ENCODE peak calls at places on chromosomes 13 and 19, in seven cellular contexts. T is Peyer's patch, J is stomach, M is Calu3, I is mesothelial cell of epicardium, Z is ascending aorta, Q is lower lobe of right lung. S is an unnamed sample.

GRCh38 chr13:92573467-92574057 is 653.0 kb upstream of the GPC6 start:
- DNase-seq in T (no peak), J (no peak), M (no peak), I (no peak), Z (no peak), Q (no peak), S (peak)

GRCh38 chr19:14830702-14831101 is 4.3 kb downstream of the OR7A5 start:
- DNase-seq in T (no peak), J (no peak), M (no peak), I (no peak), Z (no peak), Q (no peak), S (no peak)

GRCh38 chr19:18951721-18952281 is 10.8 kb upstream of the HOMER3 start:
- DNase-seq in T (no peak), J (no peak), M (no peak), I (no peak), Z (no peak), Q (no peak), S (no peak)

GRCh38 chr13:95784891-95785290 is 108.0 kb downstream of the DNAJC3 start:
- DNase-seq in T (no peak), J (no peak), M (no peak), I (no peak), Z (no peak), Q (no peak), S (no peak)

GRCh38 chr13:62431852-62432251 is 1016.2 kb upstream of the PCDH20 start:
- DNase-seq in T (no peak), J (no peak), M (no peak), I (no peak), Z (no peak), Q (no peak), S (no peak)

GRCh38 chr19:48244289-48244688 is 11.4 kb downstream of the CARD8 start:
- DNase-seq in T (peak), J (no peak), M (no peak), I (no peak), Z (no peak), Q (no peak), S (no peak)

GRCh38 chr13:39959497-39959896 is 304.0 kb downstream of the COG6 start:
- DNase-seq in T (no peak), J (no peak), M (no peak), I (no peak), Z (no peak), Q (no peak), S (no peak)

GRCh38 chr13:53920916-53921315 is 892.3 kb downstream of the OLFM4 start:
- DNase-seq in T (no peak), J (no peak), M (no peak), I (no peak), Z (no peak), Q (peak), S (no peak)

GRCh38 chr19:57473646-57474045 is 3.7 kb downstream of the ZNF772 start:
- DNase-seq in T (no peak), J (no peak), M (no peak), I (no peak), Z (no peak), Q (no peak), S (no peak)

DNA sequence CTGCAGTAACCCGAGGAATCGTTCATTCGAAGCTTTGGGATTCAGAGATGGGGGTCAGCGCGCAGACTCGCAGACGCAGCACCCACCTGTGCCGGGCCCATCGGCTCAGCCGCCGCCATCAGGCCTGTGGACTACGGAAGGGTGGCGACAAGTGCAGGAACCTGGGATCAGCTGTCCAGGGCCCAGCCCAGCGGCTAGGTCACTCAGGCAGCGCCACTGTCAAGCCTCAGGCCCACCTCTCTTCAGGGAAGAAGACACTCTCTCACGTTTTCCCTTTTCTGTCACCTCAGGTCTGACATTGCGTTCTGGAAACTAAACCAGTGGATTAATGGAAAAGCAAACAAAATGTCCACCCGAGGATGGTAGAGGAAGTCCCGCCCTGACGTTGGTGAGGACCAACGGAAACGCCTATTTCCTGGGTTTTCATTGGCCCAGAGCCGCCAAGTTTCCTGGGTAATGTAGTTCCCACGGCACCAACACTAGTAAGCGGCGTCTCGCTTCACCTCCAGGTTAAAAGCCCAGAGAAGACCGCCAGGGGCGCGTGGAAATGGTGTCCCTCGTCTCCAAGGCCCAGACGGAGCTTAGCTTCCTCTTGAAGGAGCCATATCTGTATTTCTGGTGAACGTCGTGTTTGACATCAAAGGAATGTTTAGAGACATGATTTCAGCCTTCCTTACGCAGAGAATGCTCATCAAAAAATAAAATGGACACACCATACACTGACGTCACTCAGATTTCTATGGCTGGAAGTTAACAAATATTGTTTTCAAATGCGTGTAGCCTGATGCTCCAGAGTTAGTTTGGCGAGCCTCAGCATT is at the start of gene ZNF772:
- DNase-seq in T (peak), J (peak), M (peak), I (peak), Z (peak), Q (peak), S (peak)
- TF ChIP-seq CTCF in T (peak), J (peak), M (peak), I (no peak), Z (peak), Q (peak), S (peak)

GRCh38 chr13:28199089-28199488 is 60.7 kb downstream of the PAN3 start:
- DNase-seq in T (no peak), J (no peak), M (no peak), I (no peak), Z (no peak), Q (no peak), S (no peak)
- TF ChIP-seq CTCF in T (no peak), J (no peak), M (no peak), I (peak), Z (no peak), Q (no peak), S (peak)

DNA sequence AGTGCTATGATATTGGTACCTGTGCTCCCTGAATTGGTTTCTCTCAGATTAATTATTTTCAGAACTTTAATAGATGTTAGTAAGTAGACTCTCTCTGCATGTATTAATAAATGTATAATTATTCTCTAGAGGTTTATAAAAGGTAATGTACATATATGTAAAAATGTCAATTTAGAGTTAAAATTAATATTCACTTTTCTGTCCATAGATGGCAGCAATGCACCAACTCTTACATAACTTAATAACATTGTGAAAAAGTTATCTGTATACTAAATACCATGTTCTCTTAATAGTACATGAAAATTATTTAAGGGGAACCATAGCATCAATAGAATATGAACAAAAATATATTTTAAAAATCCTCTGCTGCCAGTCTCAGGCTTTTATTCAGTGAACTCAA is 515.0 kb upstream of the KLHL1 start:
- DNase-seq in T (no peak), J (no peak), M (no peak), I (no peak), Z (no peak), Q (no peak), S (no peak)
- TF ChIP-seq CTCF in T (no peak), J (no peak), M (no peak), I (peak), Z (peak), Q (peak), S (peak)

GRCh38 chr19:16068696-16069259 is 7.5 kb upstream of the TPM4 start:
- DNase-seq in T (no peak), J (no peak), M (no peak), I (no peak), Z (no peak), Q (peak), S (no peak)

GRCh38 chr19:16067205-16067938 is 8.9 kb upstream of the TPM4 start:
- DNase-seq in T (no peak), J (peak), M (peak), I (no peak), Z (peak), Q (peak), S (no peak)

GRCh38 chr19:16064209-16064889 is 11.9 kb upstream of the TPM4 start:
- DNase-seq in T (no peak), J (no peak), M (no peak), I (no peak), Z (peak), Q (peak), S (no peak)

GRCh38 chr19:16069813-16070365 is 6.4 kb upstream of the TPM4 start:
- DNase-seq in T (no peak), J (peak), M (peak), I (no peak), Z (peak), Q (peak), S (no peak)

GRCh38 chr19:16066611-16067104 is 9.6 kb upstream of the TPM4 start:
- DNase-seq in T (peak), J (peak), M (peak), I (no peak), Z (no peak), Q (peak), S (no peak)
- TF ChIP-seq CTCF in T (peak), J (peak), M (no peak), I (no peak), Z (peak), Q (peak), S (no peak)

GRCh38 chr19:13574933-13575332 is 68.7 kb upstream of the CACNA1A start:
- DNase-seq in T (no peak), J (no peak), M (no peak), I (no peak), Z (no peak), Q (no peak), S (no peak)
- TF ChIP-seq CTCF in T (no peak), J (no peak), M (no peak), I (no peak), Z (no peak), Q (no peak), S (no peak)

S was measured in endothelial cell.